ENCODE peak calls at places on chromosomes 13 and 19, in eight cellular contexts. U, L, R, Q, C, G, M and W are unnamed samples.

GRCh38 chr13:113357529-113357928 is 6.4 kb downstream of the GRTP1 start:
- DNase-seq in U (no peak), L (no peak), R (peak), Q (peak), C (no peak), G (no peak), M (no peak), W (no peak)

GRCh38 chr19:10884273-10884672 is 12.9 kb downstream of the CARM1 start:
- DNase-seq in U (no peak), L (no peak), R (peak), Q (peak), C (no peak), G (no peak), M (no peak), W (no peak)

GRCh38 chr19:47729468-47729798 is 15.9 kb upstream of the NOP53 start:
- DNase-seq in U (peak), L (peak), R (peak), Q (peak), C (peak), G (peak), M (peak), W (peak)

GRCh38 chr13:36907801-36908200 is 12.2 kb downstream of the SMAD9 start:
- DNase-seq in U (no peak), L (no peak), R (no peak), Q (no peak), C (no peak), G (no peak), M (no peak), W (no peak)

GRCh38 chr19:37594064-37594981 is at the start of the genes ZNF540 and ZNF571:
- DNase-seq in U (peak), L (peak), R (peak), Q (peak), C (peak), G (peak), M (peak), W (peak)

GRCh38 chr19:58397533-58398037 is 2.1 kb downstream of the RNF225 start:
- DNase-seq in U (no peak), L (no peak), R (no peak), Q (no peak), C (peak), G (no peak), M (no peak), W (no peak)

GRCh38 chr19:47445527-47445926 is 26.2 kb downstream of the SLC8A2 start:
- DNase-seq in U (no peak), L (no peak), R (no peak), Q (no peak), C (no peak), G (no peak), M (no peak), W (no peak)

GRCh38 chr13:114043421-114044053 is 69.7 kb upstream of the C13orf46 start:
- DNase-seq in U (peak), L (peak), R (peak), Q (peak), C (peak), G (no peak), M (peak), W (no peak)

GRCh38 chr19:50368649-50369570 is 3.5 kb upstream of the NAPSA start:
- DNase-seq in U (peak), L (peak), R (peak), Q (peak), C (peak), G (peak), M (peak), W (peak)
- TF ChIP-seq CTCF in U (peak), L (no peak), R (peak), Q (peak), C (peak), G (peak), M (peak), W (peak)

GRCh38 chr13:73230714-73231113 is 171.9 kb downstream of the KLF5 start:
- DNase-seq in U (no peak), L (no peak), R (no peak), Q (no peak), C (no peak), G (no peak), M (no peak), W (no peak)
- TF ChIP-seq CTCF in U (no peak), L (no peak), R (no peak), Q (no peak), C (no peak), G (no peak), M (no peak), W (no peak)

DNA sequence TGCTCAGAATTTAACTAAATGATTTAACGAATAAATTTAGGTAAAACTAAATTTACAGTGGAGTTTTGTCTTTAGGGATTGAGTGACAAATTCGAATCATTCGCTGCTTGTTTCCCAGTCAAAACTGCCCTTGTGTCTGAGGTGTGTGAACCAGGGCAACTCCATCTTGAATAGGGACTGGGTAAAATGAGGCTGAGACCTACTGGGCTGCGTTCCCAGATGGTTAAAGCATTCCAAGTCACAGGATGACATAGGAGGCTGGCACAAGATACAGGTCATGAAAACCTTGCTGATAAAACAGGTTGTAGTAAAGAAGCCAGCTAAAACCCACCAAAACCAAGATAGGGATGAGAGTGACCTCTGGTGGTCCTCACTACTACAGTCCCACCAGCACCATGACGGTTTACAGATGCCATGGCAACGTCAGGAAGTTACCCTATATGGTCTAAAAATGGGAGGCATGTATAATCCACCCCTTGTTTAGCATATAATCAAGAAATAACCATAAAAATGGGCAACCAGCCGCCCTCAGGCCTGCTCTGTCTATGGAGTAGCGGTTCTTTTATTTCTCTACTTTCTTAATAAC is 10.2 kb upstream of the ANKRD10 start:
- DNase-seq in U (peak), L (no peak), R (no peak), Q (no peak), C (peak), G (no peak), M (no peak), W (no peak)
- TF ChIP-seq CTCF in U (peak), L (no peak), R (peak), Q (no peak), C (peak), G (peak), M (peak), W (no peak)

GRCh38 chr19:42312370-42312769 is 739 bp upstream of the TMEM145 start:
- DNase-seq in U (no peak), L (no peak), R (no peak), Q (no peak), C (no peak), G (no peak), M (no peak), W (no peak)

GRCh38 chr19:42313840-42314755 is 989 bp downstream of the TMEM145 start:
- DNase-seq in U (no peak), L (no peak), R (no peak), Q (no peak), C (no peak), G (no peak), M (no peak), W (no peak)

GRCh38 chr19:42315024-42315423 is 1.9 kb downstream of the TMEM145 start:
- DNase-seq in U (no peak), L (no peak), R (no peak), Q (no peak), C (no peak), G (no peak), M (no peak), W (no peak)

GRCh38 chr19:42311612-42312160 is 1.4 kb upstream of the TMEM145 start:
- DNase-seq in U (peak), L (no peak), R (no peak), Q (peak), C (peak), G (no peak), M (no peak), W (no peak)

GRCh38 chr19:42313096-42313839 is at the start of gene TMEM145:
- DNase-seq in U (peak), L (peak), R (peak), Q (peak), C (peak), G (peak), M (no peak), W (peak)
- TF ChIP-seq CTCF in U (no peak), L (no peak), R (no peak), Q (no peak), C (peak), G (peak), M (no peak), W (peak)

GRCh38 chr19:33689886-33690285 is 68.1 kb downstream of the CHST8 start:
- DNase-seq in U (no peak), L (no peak), R (no peak), Q (no peak), C (no peak), G (no peak), M (no peak), W (no peak)
- TF ChIP-seq CTCF in U (no peak), L (no peak), R (no peak), Q (no peak), C (no peak), G (no peak), M (no peak), W (no peak)

DNA sequence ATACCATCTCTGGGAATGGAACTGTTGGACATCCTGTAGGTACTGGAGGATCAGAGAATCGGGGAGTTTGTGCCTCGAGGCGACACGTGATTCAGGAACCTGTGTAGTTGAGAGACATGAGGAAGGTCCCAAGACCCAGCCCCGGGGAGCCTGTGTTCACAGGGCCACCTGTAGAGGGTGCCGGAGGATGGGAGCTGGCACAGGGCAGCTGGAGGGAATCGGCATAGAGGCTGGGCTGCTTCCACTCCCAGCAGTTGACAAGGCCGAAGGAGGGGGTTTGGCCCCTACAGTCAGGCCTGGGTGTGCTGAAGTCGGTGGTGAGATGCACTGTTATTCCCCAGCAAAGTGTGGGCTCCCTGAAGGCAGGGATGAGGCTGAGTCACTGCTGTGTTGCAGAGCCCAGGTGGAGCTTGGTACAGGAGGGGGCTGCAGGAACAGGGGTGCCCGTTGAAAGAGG is 2.5 kb upstream of the ISYNA1 start:
- DNase-seq in U (peak), L (no peak), R (no peak), Q (no peak), C (no peak), G (no peak), M (no peak), W (no peak)
- TF ChIP-seq CTCF in U (peak), L (no peak), R (no peak), Q (peak), C (peak), G (peak), M (peak), W (no peak)

GRCh38 chr13:100573121-100573520 is 15.5 kb downstream of the GGACT start:
- DNase-seq in U (peak), L (peak), R (peak), Q (peak), C (peak), G (peak), M (peak), W (peak)
- TF ChIP-seq CTCF in U (peak), L (no peak), R (peak), Q (peak), C (peak), G (peak), M (peak), W (peak)